ENCODE peak calls at places on chromosomes 5 and 9, in five cellular contexts. J is neuronal stem cell, P is H1, C is mesenchymal stem cell, S is trophoblast cell. U is an unnamed sample.

GRCh38 chr9:13513710-13514444 is 234.4 kb upstream of the MPDZ start:
- DNase-seq in J (peak), P (peak), C (peak), S (peak), U (peak)

GRCh38 chr5:57386958-57387357 is 95.7 kb downstream of the ACTBL2 start:
- DNase-seq in J (no peak), P (no peak), C (peak), S (peak), U (no peak)

GRCh38 chr5:79235222-79235577 is 731 bp upstream of the JMY start:
- DNase-seq in J (no peak), P (no peak), C (peak), S (peak), U (no peak)

GRCh38 chr5:152499816-152500575 is 94.9 kb upstream of the NMUR2 start:
- DNase-seq in J (no peak), P (no peak), C (no peak), S (peak), U (no peak)

GRCh38 chr5:504326-505148 is 19.7 kb downstream of the SLC9A3 start:
- DNase-seq in J (no peak), P (no peak), C (no peak), S (no peak), U (no peak)

GRCh38 chr9:75866273-75866871 is 24.1 kb upstream of the PCSK5 start:
- DNase-seq in J (peak), P (peak), C (peak), S (peak), U (no peak)

GRCh38 chr9:100579665-100580064 is 1.8 kb downstream of the CAVIN4 start:
- DNase-seq in J (no peak), P (no peak), C (no peak), S (no peak), U (no peak)

GRCh38 chr5:143699121-143699520 is 112.8 kb upstream of the HMHB1 start:
- DNase-seq in J (no peak), P (no peak), C (no peak), S (no peak), U (no peak)

GRCh38 chr5:157915638-157916037 is 56.7 kb upstream of the CLINT1 start:
- DNase-seq in J (no peak), P (no peak), C (peak), S (no peak), U (no peak)

GRCh38 chr5:158080112-158080511 is 221.2 kb upstream of the CLINT1 start:
- DNase-seq in J (no peak), P (peak), C (no peak), S (no peak), U (no peak)

GRCh38 chr5:61330879-61331406 is 1.1 kb upstream of the ZSWIM6 start:
- DNase-seq in J (peak), P (peak), C (peak), S (peak), U (peak)

GRCh38 chr5:61328791-61329617 is 3.1 kb upstream of the ZSWIM6 start:
- DNase-seq in J (no peak), P (no peak), C (peak), S (no peak), U (no peak)

GRCh38 chr5:61329729-61330128 is 2.3 kb upstream of the ZSWIM6 start:
- DNase-seq in J (no peak), P (no peak), C (peak), S (no peak), U (no peak)

GRCh38 chr5:61330341-61330878 is 1.6 kb upstream of the ZSWIM6 start:
- DNase-seq in J (peak), P (peak), C (peak), S (peak), U (peak)

GRCh38 chr5:61327761-61328753 is 4.0 kb upstream of the ZSWIM6 start:
- DNase-seq in J (no peak), P (no peak), C (peak), S (no peak), U (no peak)
- H2BK120ac ChIP-seq in J (no peak), P (no peak), C (no peak), S (no peak), U (no peak)

GRCh38 chr5:127601111-127601510 is 47.8 kb upstream of the CTXN3 start:
- DNase-seq in J (no peak), P (no peak), C (no peak), S (no peak), U (no peak)

GRCh38 chr5:127599847-127600246 is 49.0 kb upstream of the CTXN3 start:
- DNase-seq in J (no peak), P (no peak), C (no peak), S (no peak), U (no peak)

GRCh38 chr5:127601601-127602000 is 47.3 kb upstream of the CTXN3 start:
- DNase-seq in J (no peak), P (no peak), C (no peak), S (no peak), U (no peak)

GRCh38 chr5:127602896-127603470 is 45.9 kb upstream of the CTXN3 start:
- DNase-seq in J (no peak), P (peak), C (no peak), S (no peak), U (no peak)

GRCh38 chr5:127602481-127602880 is 46.4 kb upstream of the CTXN3 start:
- DNase-seq in J (no peak), P (peak), C (no peak), S (no peak), U (no peak)
- H2BK12ac ChIP-seq in J (no peak), P (no peak), C (no peak), S (no peak), U (no peak)

DNA sequence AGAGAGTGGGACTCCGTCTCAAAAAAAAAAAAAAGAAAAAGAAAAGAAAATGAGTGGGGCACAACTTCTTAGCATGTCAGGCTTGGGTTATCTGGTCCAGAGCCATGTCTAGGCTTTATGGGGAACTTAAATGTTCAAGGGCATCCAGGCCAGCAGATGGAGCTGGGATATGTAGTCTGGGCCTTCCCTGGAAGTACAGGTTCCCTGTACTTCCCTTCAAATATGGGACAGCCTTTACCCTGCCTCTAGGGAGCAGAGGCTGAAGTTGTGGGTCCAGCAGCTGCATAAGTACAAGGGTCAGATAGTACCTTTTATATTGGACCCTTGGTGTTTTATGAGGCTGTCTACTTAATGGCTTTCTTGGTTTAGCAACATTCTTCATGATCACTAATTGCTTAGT is 42.1 kb downstream of the FAF2 start:
- DNase-seq in J (no peak), P (no peak), C (no peak), S (no peak), U (no peak)
- H2BK120ac ChIP-seq in J (no peak), P (no peak), C (no peak), S (no peak), U (no peak)

GRCh38 chr5:114038756-114039155 is 323.1 kb upstream of the KCNN2 start:
- DNase-seq in J (no peak), P (no peak), C (no peak), S (no peak), U (no peak)
- H2BK12ac ChIP-seq in J (no peak), P (no peak), C (no peak), S (no peak), U (no peak)

DNA sequence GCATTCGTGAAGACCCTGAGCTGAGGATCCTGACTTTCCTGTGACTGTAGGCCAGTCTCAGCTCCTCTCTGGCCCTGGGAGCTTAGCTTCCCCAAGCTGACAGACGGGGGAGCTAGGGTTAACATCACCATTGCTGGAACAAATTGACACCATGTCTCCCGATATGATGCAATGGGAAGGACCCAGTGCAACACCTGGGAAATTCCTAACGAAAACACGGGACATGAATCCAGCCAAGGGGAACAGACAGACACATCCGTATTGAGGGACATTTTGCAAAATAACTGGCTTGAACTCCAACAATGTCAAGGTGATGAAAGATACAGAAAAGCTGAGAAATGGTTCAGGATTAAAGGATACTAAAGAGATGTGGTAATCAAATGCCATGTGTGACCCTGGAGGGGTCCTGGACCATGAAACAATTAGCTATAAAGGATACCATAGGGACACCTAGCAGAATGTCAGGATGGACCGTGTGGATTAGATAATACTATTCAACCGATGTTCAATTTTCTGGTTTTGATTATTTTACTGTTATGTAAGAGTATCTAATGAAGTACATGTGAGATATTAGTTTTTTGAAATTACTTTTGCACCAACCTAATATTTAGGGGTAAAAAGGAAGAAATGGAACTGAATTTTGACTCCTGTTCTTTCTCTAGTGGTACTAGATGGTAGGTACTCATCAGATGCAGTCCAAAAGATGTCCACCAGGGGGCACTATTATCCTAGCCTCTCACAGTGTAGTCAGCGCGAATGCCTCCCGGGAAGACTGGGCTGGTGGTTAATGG is 52.7 kb downstream of the NDST1 start:
- DNase-seq in J (peak), P (peak), C (peak), S (peak), U (peak)
- H2BK120ac ChIP-seq in J (no peak), P (no peak), C (no peak), S (no peak), U (no peak)

DNA sequence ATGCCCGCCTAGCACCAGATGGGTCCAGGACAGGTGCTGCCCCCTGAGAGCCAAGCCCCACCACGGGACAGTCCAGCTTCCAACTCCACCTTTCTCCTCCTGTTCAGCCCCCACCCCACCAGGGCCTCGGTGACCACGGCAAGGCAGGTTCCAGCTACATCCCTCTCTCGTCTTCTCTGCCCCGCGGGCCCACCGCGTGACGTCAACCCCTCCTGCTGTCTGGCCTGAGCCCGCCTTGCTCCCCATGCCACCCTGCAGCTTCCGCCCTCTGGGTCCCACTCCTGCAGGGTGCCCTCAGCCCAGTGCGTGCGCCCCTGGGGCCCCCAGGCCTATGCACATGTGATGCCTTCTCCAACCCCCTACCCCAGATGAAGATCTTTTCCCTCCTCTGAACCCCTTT is 6.8 kb downstream of the GFPT2 start:
- DNase-seq in J (no peak), P (no peak), C (no peak), S (no peak), U (no peak)
- H2BK12ac ChIP-seq in J (no peak), P (no peak), C (no peak), S (no peak), U (no peak)

GRCh38 chr5:9670371-9670770 is 40.2 kb upstream of the TAS2R1 start:
- DNase-seq in J (no peak), P (no peak), C (no peak), S (no peak), U (no peak)
- H2BK120ac ChIP-seq in J (no peak), P (no peak), C (no peak), S (no peak), U (no peak)